ENCODE peak calls at places on chromosomes 12 and 14, in five cellular contexts. K is left ventricle myocardium inferior, G is hepatocyte, Q is pancreas, X is uterus. F is an unnamed sample. For H3K36me3 and H3K4me1, the result is how much of the 10 kb centered on the place peaks cover.

GRCh38 chr12:53213348-53213747 is 6.3 kb upstream of the ITGB7 start:
- DNase-seq in Q (peak), K (peak), X (peak), G (peak), F (peak)

GRCh38 chr12:115413626-115414025 is 729.7 kb upstream of the TBX3 start:
- DNase-seq in G (no peak), Q (no peak), X (no peak), K (no peak), F (no peak)

GRCh38 chr12:105047303-105047702 is 37.0 kb downstream of the ALDH1L2 start:
- DNase-seq in X (no peak), G (no peak), K (no peak), Q (no peak), F (no peak)

GRCh38 chr12:96249196-96250118 is 55.3 kb downstream of the ELK3 start:
- DNase-seq in K (peak), X (peak), Q (no peak), G (no peak), F (no peak)

GRCh38 chr12:109639473-109639872 is 65.9 kb downstream of the MVK start:
- DNase-seq in Q (no peak), G (no peak), X (no peak), K (no peak), F (no peak)

GRCh38 chr14:33457021-33457420 is 493.9 kb downstream of the EGLN3 start:
- DNase-seq in G (no peak), K (no peak), Q (no peak), X (no peak), F (no peak)

GRCh38 chr12:15472036-15472435 is 149.7 kb downstream of the PTPRO start:
- DNase-seq in K (no peak), X (no peak), Q (no peak), G (peak), F (no peak)

GRCh38 chr14:52080817-52081755 is 12.2 kb upstream of the NID2 start:
- DNase-seq in K (no peak), X (no peak), Q (no peak), G (peak), F (no peak)

GRCh38 chr14:97077687-97078086 is 280.5 kb downstream of the VRK1 start:
- DNase-seq in Q (no peak), K (no peak), G (no peak), X (no peak), F (no peak)

GRCh38 chr14:76810953-76811400 is 1.7 kb downstream of the ANGEL1 start:
- DNase-seq in X (no peak), G (peak), K (no peak), Q (no peak), F (no peak)

GRCh38 chr14:60648169-60648933 is 926 bp downstream of the SIX1 start:
- DNase-seq in X (no peak), K (no peak), Q (peak), G (peak), F (no peak)

GRCh38 chr12:123253606-123254459 is 17.8 kb downstream of the CDK2AP1 start:
- DNase-seq in X (no peak), Q (no peak), G (no peak), K (peak), F (peak)

GRCh38 chr12:123250471-123251383 is 17.5 kb downstream of the MTRFR start:
- DNase-seq in K (no peak), Q (no peak), G (peak), X (peak), F (peak)

GRCh38 chr12:123258593-123258992 is 13.1 kb downstream of the CDK2AP1 start:
- DNase-seq in Q (no peak), K (no peak), X (no peak), G (no peak), F (no peak)

GRCh38 chr12:123251403-123252076 is 18.3 kb downstream of the MTRFR start:
- DNase-seq in X (no peak), Q (no peak), K (no peak), G (no peak), F (no peak)

GRCh38 chr12:123254853-123255446 is 16.7 kb downstream of the CDK2AP1 start:
- DNase-seq in G (no peak), K (no peak), X (no peak), Q (no peak), F (no peak)
- H3K36me3 ChIP-seq in G (under half), K (half or more), X (under half), Q (under half), F (under half)

GRCh38 chr12:124920353-124920935 is 6.0 kb upstream of the UBC start:
- DNase-seq in Q (no peak), K (no peak), G (no peak), X (no peak), F (no peak)
- H3K4me1 ChIP-seq in Q (under half), K (half or more), G (under half), X (under half), F (under half)

GRCh38 chr12:2892246-2892645 is 1.6 kb downstream of the TULP3 start:
- DNase-seq in K (no peak), X (no peak), G (no peak), Q (no peak), F (no peak)
- H3K27ac ChIP-seq in K (no peak), X (peak), G (peak), Q (no peak), F (no peak)

GRCh38 chr12:106193404-106194215 is 54.2 kb downstream of the CKAP4 start:
- DNase-seq in X (no peak), K (no peak), Q (no peak), G (no peak), F (no peak)
- H3K36me3 ChIP-seq in X (under half), K (under half), Q (under half), G (under half), F (under half)

GRCh38 chr14:99203801-99204200 is 68.2 kb downstream of the BCL11B start:
- DNase-seq in G (no peak), X (no peak), K (no peak), Q (no peak), F (no peak)
- H3K4me1 ChIP-seq in G (under half), X (under half), K (under half), Q (under half), F (under half)

GRCh38 chr14:94115631-94116030 is 5.1 kb downstream of the IFI27 start:
- DNase-seq in K (no peak), X (no peak), Q (no peak), G (no peak), F (no peak)
- H3K27ac ChIP-seq in K (peak), X (peak), Q (no peak), G (no peak), F (no peak)

GRCh38 chr12:64497484-64497883 is 45.6 kb downstream of the TBK1 start:
- DNase-seq in Q (no peak), X (no peak), G (no peak), K (no peak), F (no peak)

GRCh38 chr12:64496839-64497400 is 45.0 kb downstream of the TBK1 start:
- DNase-seq in G (no peak), X (no peak), K (no peak), Q (no peak), F (no peak)

GRCh38 chr12:64494998-64495729 is 43.2 kb downstream of the TBK1 start:
- DNase-seq in K (no peak), G (no peak), Q (no peak), X (no peak), F (no peak)

DNA sequence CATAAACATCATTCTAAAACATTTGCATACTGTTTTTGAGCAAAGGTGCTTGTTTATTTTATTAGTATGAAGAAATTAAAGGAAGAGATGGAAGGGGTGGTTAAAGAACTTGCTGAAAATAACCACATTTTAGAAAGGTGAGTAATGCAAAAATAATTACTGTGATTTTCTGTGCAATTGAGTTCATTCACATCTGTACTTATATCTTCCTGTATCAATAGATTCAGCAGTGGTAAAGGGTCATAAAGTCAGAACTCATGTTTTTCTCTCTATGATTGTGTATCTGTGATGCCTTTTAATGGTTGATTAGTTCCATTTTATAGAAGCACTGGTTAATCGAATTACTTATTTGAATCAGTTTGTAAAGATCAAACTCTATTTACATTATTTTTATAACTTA is 46.0 kb downstream of the TBK1 start:
- DNase-seq in X (no peak), Q (no peak), G (no peak), K (no peak), F (no peak)
- H3K36me3 ChIP-seq in X (under half), Q (under half), G (under half), K (half or more), F (under half)

DNA sequence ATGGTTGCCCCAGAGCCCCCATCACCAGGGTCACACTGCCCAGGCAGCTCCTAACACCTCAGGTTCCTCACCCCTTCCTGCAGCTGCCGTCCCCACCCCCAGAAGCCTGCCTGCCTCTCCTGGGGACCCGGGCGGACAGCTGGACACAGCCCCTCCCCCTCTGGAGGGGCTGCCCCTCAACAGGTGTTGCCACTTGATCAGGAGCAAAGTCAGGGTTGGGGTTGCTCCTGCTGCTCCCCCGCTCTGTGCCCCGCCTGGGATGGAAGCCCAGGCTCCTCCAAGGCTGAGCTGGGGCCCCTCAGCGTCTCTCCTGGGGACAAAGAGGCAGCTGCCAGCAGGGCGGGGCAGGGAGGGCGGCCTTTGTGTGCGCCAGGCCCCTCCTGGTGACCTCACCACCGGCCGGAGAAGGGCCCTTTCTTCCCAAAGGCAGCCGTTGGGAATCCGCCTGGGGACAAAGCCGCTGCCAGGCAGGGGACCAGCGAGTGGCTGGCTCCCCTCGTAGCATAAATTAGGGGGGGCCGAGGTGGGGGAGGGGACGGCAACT is 13.6 kb downstream of the TRMT61A start:
- DNase-seq in Q (peak), K (peak), X (no peak), G (peak), F (no peak)
- H3K4me1 ChIP-seq in Q (under half), K (half or more), X (under half), G (under half), F (under half)

GRCh38 chr12:99752740-99753139 is 105.2 kb downstream of the GARIN6 start:
- DNase-seq in X (no peak), G (no peak), Q (no peak), K (no peak), F (no peak)
- H3K27ac ChIP-seq in X (no peak), G (no peak), Q (no peak), K (no peak), F (no peak)

GRCh38 chr12:112256780-112257179 is 125.5 kb downstream of the HECTD4 start:
- DNase-seq in Q (no peak), K (no peak), G (no peak), X (no peak), F (no peak)

DNA sequence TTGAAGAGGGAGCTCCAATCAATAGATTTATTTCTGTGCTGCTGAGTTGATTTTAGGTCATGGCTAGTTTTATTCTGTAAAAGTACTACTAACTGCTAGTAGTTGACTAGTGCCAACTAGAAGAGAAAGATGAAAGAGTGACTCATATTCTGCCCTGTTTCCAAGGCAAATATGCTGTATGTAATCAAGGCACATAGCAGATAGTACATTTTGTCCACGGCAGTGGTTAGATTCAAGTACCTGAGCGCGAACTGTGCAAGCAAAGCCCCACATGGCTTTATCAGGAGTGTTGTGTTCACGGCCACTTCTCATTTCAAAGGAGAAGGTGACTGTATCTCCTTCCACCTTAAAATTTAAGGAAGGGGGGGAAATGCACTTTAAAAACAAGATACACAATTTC is 126.8 kb downstream of the TRAFD1 start:
- DNase-seq in K (no peak), X (no peak), G (peak), Q (no peak), F (peak)
- H3K36me3 ChIP-seq in K (half or more), X (under half), G (under half), Q (under half), F (under half)

F was measured in prostate gland.